ENCODE peak calls at places on chromosome 22, in six cellular contexts. One of them, this sample, is unnamed.

GRCh38 chr22:37610480-37611148 is 2.0 kb downstream of the GGA1 start:
- DNase-seq in non-pigmented ciliary epithelial cell: no peak
- DNase-seq in stimulated activated CD4-positive, alpha-beta T cell treated with anti-CD3 and anti-CD28 coated beads, TNF-alpha, amount 100 ng/mL, for 24 hours: no peak
- DNase-seq in AML-193: no peak
- DNase-seq in AG10803: no peak
- DNase-seq in colonic mucosa: peak
- DNase-seq in this sample: no peak

GRCh38 chr22:26548303-26548702 is 36.0 kb upstream of the TFIP11 start:
- DNase-seq in stimulated activated CD4-positive, alpha-beta T cell treated with anti-CD3 and anti-CD28 coated beads, TNF-alpha, amount 100 ng/mL, for 24 hours: no peak
- DNase-seq in non-pigmented ciliary epithelial cell: no peak
- DNase-seq in AG10803: no peak
- DNase-seq in AML-193: no peak
- DNase-seq in colonic mucosa: no peak
- DNase-seq in this sample: no peak

GRCh38 chr22:44752285-44753188 is at the start of gene ARHGAP8:
- DNase-seq in stimulated activated CD4-positive, alpha-beta T cell treated with anti-CD3 and anti-CD28 coated beads, TNF-alpha, amount 100 ng/mL, for 24 hours: no peak
- DNase-seq in AML-193: no peak
- DNase-seq in AG10803: no peak
- DNase-seq in non-pigmented ciliary epithelial cell: no peak
- DNase-seq in colonic mucosa: peak
- DNase-seq in this sample: no peak

GRCh38 chr22:36017661-36018091 is 10.9 kb downstream of the RBFOX2 start:
- DNase-seq in stimulated activated CD4-positive, alpha-beta T cell treated with anti-CD3 and anti-CD28 coated beads, TNF-alpha, amount 100 ng/mL, for 24 hours: no peak
- DNase-seq in colonic mucosa: no peak
- DNase-seq in AML-193: peak
- DNase-seq in non-pigmented ciliary epithelial cell: no peak
- DNase-seq in AG10803: no peak
- DNase-seq in this sample: no peak

GRCh38 chr22:25629613-25630012 is 65.1 kb downstream of the GRK3 start:
- DNase-seq in colonic mucosa: no peak
- DNase-seq in AML-193: no peak
- DNase-seq in AG10803: no peak
- DNase-seq in non-pigmented ciliary epithelial cell: no peak
- DNase-seq in stimulated activated CD4-positive, alpha-beta T cell treated with anti-CD3 and anti-CD28 coated beads, TNF-alpha, amount 100 ng/mL, for 24 hours: no peak
- DNase-seq in this sample: no peak

GRCh38 chr22:38531251-38531956 is 25.3 kb upstream of the DDX17 start:
- DNase-seq in non-pigmented ciliary epithelial cell: no peak
- DNase-seq in stimulated activated CD4-positive, alpha-beta T cell treated with anti-CD3 and anti-CD28 coated beads, TNF-alpha, amount 100 ng/mL, for 24 hours: no peak
- DNase-seq in colonic mucosa: no peak
- DNase-seq in AG10803: no peak
- DNase-seq in AML-193: peak
- DNase-seq in this sample: no peak

GRCh38 chr22:49253656-49254055 is 574.0 kb downstream of the BRD1 start:
- DNase-seq in AG10803: no peak
- DNase-seq in stimulated activated CD4-positive, alpha-beta T cell treated with anti-CD3 and anti-CD28 coated beads, TNF-alpha, amount 100 ng/mL, for 24 hours: no peak
- DNase-seq in non-pigmented ciliary epithelial cell: no peak
- DNase-seq in AML-193: no peak
- DNase-seq in colonic mucosa: no peak
- DNase-seq in this sample: no peak

GRCh38 chr22:29702025-29702930 is 17.5 kb upstream of the CABP7 start:
- DNase-seq in non-pigmented ciliary epithelial cell: no peak
- DNase-seq in stimulated activated CD4-positive, alpha-beta T cell treated with anti-CD3 and anti-CD28 coated beads, TNF-alpha, amount 100 ng/mL, for 24 hours: no peak
- DNase-seq in AML-193: no peak
- DNase-seq in colonic mucosa: peak
- DNase-seq in AG10803: no peak
- DNase-seq in this sample: no peak

GRCh38 chr22:19800761-19801244 is 40.2 kb downstream of the TBX1 start:
- DNase-seq in colonic mucosa: no peak
- DNase-seq in non-pigmented ciliary epithelial cell: peak
- DNase-seq in stimulated activated CD4-positive, alpha-beta T cell treated with anti-CD3 and anti-CD28 coated beads, TNF-alpha, amount 100 ng/mL, for 24 hours: no peak
- DNase-seq in AML-193: peak
- DNase-seq in AG10803: peak
- DNase-seq in this sample: no peak

GRCh38 chr22:46586531-46587011 is 33.6 kb upstream of the GRAMD4 start:
- DNase-seq in AG10803: no peak
- DNase-seq in non-pigmented ciliary epithelial cell: no peak
- DNase-seq in stimulated activated CD4-positive, alpha-beta T cell treated with anti-CD3 and anti-CD28 coated beads, TNF-alpha, amount 100 ng/mL, for 24 hours: no peak
- DNase-seq in AML-193: no peak
- DNase-seq in colonic mucosa: peak
- DNase-seq in this sample: no peak

GRCh38 chr22:19810381-19811141 is 44.1 kb downstream of the GNB1L start:
- DNase-seq in AML-193: no peak
- DNase-seq in non-pigmented ciliary epithelial cell: peak
- DNase-seq in stimulated activated CD4-positive, alpha-beta T cell treated with anti-CD3 and anti-CD28 coated beads, TNF-alpha, amount 100 ng/mL, for 24 hours: no peak
- DNase-seq in colonic mucosa: no peak
- DNase-seq in AG10803: peak
- DNase-seq in this sample: peak

This sample was measured in astrocyte of the cerebellum.